ENCODE peak calls at places on chromosomes 7 and 10, in ten cellular contexts. One of them, this sample, is unnamed.

GRCh38 chr7:17941171-17941490 is 837 bp upstream of the SNX13 start:
- DNase-seq in HCT116: no peak
- DNase-seq in kidney epithelial cell: no peak
- DNase-seq in AG10803: no peak
- DNase-seq in WTC11: no peak
- DNase-seq in GM12865: peak
- DNase-seq in tibial nerve: no peak
- DNase-seq in neural crest cell: no peak
- DNase-seq in A549: peak
- DNase-seq in cardiac fibroblast: peak
- DNase-seq in this sample: no peak

GRCh38 chr7:112143567-112143966 is 62.6 kb downstream of the DOCK4 start:
- DNase-seq in HCT116: no peak
- DNase-seq in kidney epithelial cell: no peak
- DNase-seq in AG10803: peak
- DNase-seq in WTC11: no peak
- DNase-seq in GM12865: no peak
- DNase-seq in tibial nerve: no peak
- DNase-seq in neural crest cell: no peak
- DNase-seq in A549: no peak
- DNase-seq in cardiac fibroblast: peak
- DNase-seq in this sample: no peak

GRCh38 chr10:70931168-70931805 is 42.9 kb upstream of the PCBD1 start:
- DNase-seq in HCT116: no peak
- DNase-seq in kidney epithelial cell: peak
- DNase-seq in AG10803: peak
- DNase-seq in WTC11: no peak
- DNase-seq in GM12865: no peak
- DNase-seq in tibial nerve: no peak
- DNase-seq in neural crest cell: no peak
- DNase-seq in A549: no peak
- DNase-seq in cardiac fibroblast: peak
- DNase-seq in this sample: no peak

GRCh38 chr10:107144490-107144889 is 20.0 kb downstream of the SORCS1 start:
- DNase-seq in HCT116: no peak
- DNase-seq in kidney epithelial cell: no peak
- DNase-seq in AG10803: no peak
- DNase-seq in WTC11: peak
- DNase-seq in GM12865: peak
- DNase-seq in tibial nerve: no peak
- DNase-seq in neural crest cell: peak
- DNase-seq in A549: no peak
- DNase-seq in cardiac fibroblast: no peak
- DNase-seq in this sample: no peak

GRCh38 chr7:142391191-142391992 is 133.5 kb upstream of the PRSS58 start:
- DNase-seq in HCT116: peak
- DNase-seq in kidney epithelial cell: no peak
- DNase-seq in AG10803: no peak
- DNase-seq in WTC11: peak
- DNase-seq in GM12865: peak
- DNase-seq in tibial nerve: no peak
- DNase-seq in neural crest cell: no peak
- DNase-seq in A549: no peak
- DNase-seq in cardiac fibroblast: peak
- DNase-seq in this sample: no peak

GRCh38 chr7:24701232-24701898 is 55.9 kb downstream of the GSDME start:
- DNase-seq in HCT116: no peak
- DNase-seq in kidney epithelial cell: peak
- DNase-seq in AG10803: peak
- DNase-seq in WTC11: no peak
- DNase-seq in GM12865: no peak
- DNase-seq in tibial nerve: no peak
- DNase-seq in neural crest cell: no peak
- DNase-seq in A549: no peak
- DNase-seq in cardiac fibroblast: peak
- DNase-seq in this sample: no peak

GRCh38 chr7:142867398-142868187 is 12.7 kb downstream of the EPHB6 start:
- DNase-seq in HCT116: no peak
- DNase-seq in kidney epithelial cell: no peak
- DNase-seq in AG10803: no peak
- DNase-seq in WTC11: no peak
- DNase-seq in GM12865: no peak
- DNase-seq in tibial nerve: no peak
- DNase-seq in neural crest cell: no peak
- DNase-seq in A549: no peak
- DNase-seq in cardiac fibroblast: no peak
- DNase-seq in this sample: no peak

GRCh38 chr10:35854661-35855060 is 212.6 kb upstream of the FZD8 start:
- DNase-seq in HCT116: no peak
- DNase-seq in kidney epithelial cell: no peak
- DNase-seq in AG10803: peak
- DNase-seq in WTC11: no peak
- DNase-seq in GM12865: no peak
- DNase-seq in tibial nerve: no peak
- DNase-seq in neural crest cell: no peak
- DNase-seq in A549: no peak
- DNase-seq in cardiac fibroblast: no peak
- DNase-seq in this sample: no peak

GRCh38 chr7:114944742-114945625 is 23.1 kb downstream of the MDFIC start:
- DNase-seq in HCT116: no peak
- DNase-seq in kidney epithelial cell: no peak
- DNase-seq in AG10803: peak
- DNase-seq in WTC11: peak
- DNase-seq in GM12865: no peak
- DNase-seq in tibial nerve: peak
- DNase-seq in neural crest cell: peak
- DNase-seq in A549: no peak
- DNase-seq in cardiac fibroblast: peak
- DNase-seq in this sample: no peak

GRCh38 chr7:127252736-127253288 is at the start of gene GRM8:
- DNase-seq in HCT116: no peak
- DNase-seq in kidney epithelial cell: no peak
- DNase-seq in AG10803: peak
- DNase-seq in WTC11: peak
- DNase-seq in GM12865: no peak
- DNase-seq in tibial nerve: no peak
- DNase-seq in neural crest cell: peak
- DNase-seq in A549: peak
- DNase-seq in cardiac fibroblast: peak
- DNase-seq in this sample: peak

GRCh38 chr7:42055171-42055570 is 181.8 kb downstream of the GLI3 start:
- DNase-seq in HCT116: no peak
- DNase-seq in kidney epithelial cell: no peak
- DNase-seq in AG10803: no peak
- DNase-seq in WTC11: no peak
- DNase-seq in GM12865: no peak
- DNase-seq in tibial nerve: no peak
- DNase-seq in neural crest cell: no peak
- DNase-seq in A549: no peak
- DNase-seq in cardiac fibroblast: no peak
- DNase-seq in this sample: no peak

GRCh38 chr7:70788276-70788675 is 343.7 kb upstream of the GALNT17 start:
- DNase-seq in HCT116: no peak
- DNase-seq in kidney epithelial cell: no peak
- DNase-seq in AG10803: no peak
- DNase-seq in WTC11: no peak
- DNase-seq in GM12865: no peak
- DNase-seq in tibial nerve: no peak
- DNase-seq in neural crest cell: no peak
- DNase-seq in A549: no peak
- DNase-seq in cardiac fibroblast: no peak
- DNase-seq in this sample: no peak

GRCh38 chr7:157462840-157463239 is 126.0 kb downstream of the DNAJB6 start:
- DNase-seq in HCT116: no peak
- DNase-seq in kidney epithelial cell: no peak
- DNase-seq in AG10803: no peak
- DNase-seq in WTC11: no peak
- DNase-seq in GM12865: no peak
- DNase-seq in tibial nerve: no peak
- DNase-seq in neural crest cell: no peak
- DNase-seq in A549: no peak
- DNase-seq in cardiac fibroblast: no peak
- DNase-seq in this sample: no peak

GRCh38 chr10:87816842-87817178 is 1.2 kb downstream of the ATAD1 start:
- DNase-seq in HCT116: no peak
- DNase-seq in kidney epithelial cell: no peak
- DNase-seq in AG10803: no peak
- DNase-seq in WTC11: no peak
- DNase-seq in GM12865: no peak
- DNase-seq in tibial nerve: no peak
- DNase-seq in neural crest cell: no peak
- DNase-seq in A549: peak
- DNase-seq in cardiac fibroblast: peak
- DNase-seq in this sample: no peak

GRCh38 chr10:33559105-33559504 is 224.6 kb upstream of the NRP1 start:
- DNase-seq in HCT116: no peak
- DNase-seq in kidney epithelial cell: no peak
- DNase-seq in AG10803: peak
- DNase-seq in WTC11: no peak
- DNase-seq in GM12865: peak
- DNase-seq in tibial nerve: no peak
- DNase-seq in neural crest cell: no peak
- DNase-seq in A549: peak
- DNase-seq in cardiac fibroblast: peak
- DNase-seq in this sample: no peak
- TF ChIP-seq CTCF in HCT116: no peak
- TF ChIP-seq CTCF in kidney epithelial cell: no peak
- TF ChIP-seq CTCF in AG10803: peak
- TF ChIP-seq CTCF in WTC11: no peak
- TF ChIP-seq CTCF in GM12865: no peak
- TF ChIP-seq CTCF in tibial nerve: no peak
- TF ChIP-seq CTCF in neural crest cell: no peak
- TF ChIP-seq CTCF in A549: no peak
- TF ChIP-seq CTCF in cardiac fibroblast: peak
- TF ChIP-seq CTCF in this sample: no peak

DNA sequence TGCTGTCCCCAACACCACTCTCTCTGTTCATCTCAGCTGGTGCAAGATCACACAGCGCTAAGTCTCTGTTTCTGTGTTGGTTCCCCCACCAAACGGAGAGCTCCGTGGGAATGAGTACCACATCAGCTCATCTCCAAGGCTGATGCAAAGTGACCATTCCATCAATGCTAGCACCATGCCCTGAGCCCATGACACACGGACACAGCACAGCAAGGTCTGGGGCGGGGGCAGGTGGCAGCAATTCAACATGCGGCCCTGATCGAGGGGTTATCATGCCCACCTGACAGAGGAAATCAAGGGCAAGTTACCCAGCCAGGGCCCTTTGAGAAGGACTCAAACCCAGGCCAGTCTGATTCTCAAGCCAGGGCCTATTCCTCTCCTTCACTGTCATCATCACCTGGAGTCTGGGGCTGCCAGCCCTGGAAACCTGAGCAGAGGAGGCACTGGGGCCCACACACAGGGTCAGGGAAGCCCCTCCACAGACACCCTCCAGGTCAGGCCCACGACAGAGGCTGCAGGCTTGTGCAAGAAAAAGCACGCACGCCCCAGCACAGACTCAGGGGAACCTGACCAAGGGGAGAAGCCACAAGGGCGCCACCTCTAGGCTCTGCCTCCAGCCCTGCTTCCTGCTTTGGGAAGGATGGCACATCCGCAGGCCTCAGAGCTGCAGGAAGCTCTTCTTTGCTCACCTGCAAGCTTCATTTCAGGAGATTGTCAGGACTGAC is 74.8 kb downstream of the GRID1 start:
- DNase-seq in HCT116: no peak
- DNase-seq in kidney epithelial cell: no peak
- DNase-seq in AG10803: no peak
- DNase-seq in WTC11: peak
- DNase-seq in GM12865: no peak
- DNase-seq in tibial nerve: no peak
- DNase-seq in neural crest cell: no peak
- DNase-seq in A549: no peak
- DNase-seq in cardiac fibroblast: no peak
- DNase-seq in this sample: no peak
- TF ChIP-seq CTCF in HCT116: no peak
- TF ChIP-seq CTCF in kidney epithelial cell: no peak
- TF ChIP-seq CTCF in AG10803: no peak
- TF ChIP-seq CTCF in WTC11: no peak
- TF ChIP-seq CTCF in GM12865: no peak
- TF ChIP-seq CTCF in tibial nerve: no peak
- TF ChIP-seq CTCF in neural crest cell: no peak
- TF ChIP-seq CTCF in A549: no peak
- TF ChIP-seq CTCF in cardiac fibroblast: no peak
- TF ChIP-seq CTCF in this sample: no peak

DNA sequence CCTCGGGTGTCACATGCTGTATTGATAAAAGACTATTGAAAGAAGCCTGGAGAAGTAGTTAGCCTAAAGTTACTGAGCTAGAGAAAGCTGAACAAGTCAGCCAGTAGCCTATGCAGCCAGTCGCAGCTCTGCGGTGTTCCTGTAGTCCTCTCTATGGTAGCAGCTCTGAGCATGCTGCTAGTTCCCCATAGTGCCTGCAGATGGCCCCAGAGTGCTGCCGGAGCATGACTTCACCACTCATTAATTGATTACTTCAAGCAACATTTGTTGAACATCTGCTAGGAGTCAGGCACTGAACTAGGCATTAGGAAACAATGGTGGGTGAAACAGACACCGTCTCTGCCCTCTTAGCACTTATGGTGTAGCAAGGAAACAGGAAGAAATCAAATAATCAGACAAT is 422.7 kb downstream of the SORCS3 start:
- DNase-seq in HCT116: peak
- DNase-seq in kidney epithelial cell: peak
- DNase-seq in AG10803: peak
- DNase-seq in WTC11: peak
- DNase-seq in GM12865: peak
- DNase-seq in tibial nerve: no peak
- DNase-seq in neural crest cell: peak
- DNase-seq in A549: peak
- DNase-seq in cardiac fibroblast: no peak
- DNase-seq in this sample: peak
- TF ChIP-seq CTCF in HCT116: peak
- TF ChIP-seq CTCF in kidney epithelial cell: peak
- TF ChIP-seq CTCF in AG10803: peak
- TF ChIP-seq CTCF in WTC11: peak
- TF ChIP-seq CTCF in GM12865: peak
- TF ChIP-seq CTCF in tibial nerve: no peak
- TF ChIP-seq CTCF in neural crest cell: peak
- TF ChIP-seq CTCF in A549: no peak
- TF ChIP-seq CTCF in cardiac fibroblast: no peak
- TF ChIP-seq CTCF in this sample: peak

DNA sequence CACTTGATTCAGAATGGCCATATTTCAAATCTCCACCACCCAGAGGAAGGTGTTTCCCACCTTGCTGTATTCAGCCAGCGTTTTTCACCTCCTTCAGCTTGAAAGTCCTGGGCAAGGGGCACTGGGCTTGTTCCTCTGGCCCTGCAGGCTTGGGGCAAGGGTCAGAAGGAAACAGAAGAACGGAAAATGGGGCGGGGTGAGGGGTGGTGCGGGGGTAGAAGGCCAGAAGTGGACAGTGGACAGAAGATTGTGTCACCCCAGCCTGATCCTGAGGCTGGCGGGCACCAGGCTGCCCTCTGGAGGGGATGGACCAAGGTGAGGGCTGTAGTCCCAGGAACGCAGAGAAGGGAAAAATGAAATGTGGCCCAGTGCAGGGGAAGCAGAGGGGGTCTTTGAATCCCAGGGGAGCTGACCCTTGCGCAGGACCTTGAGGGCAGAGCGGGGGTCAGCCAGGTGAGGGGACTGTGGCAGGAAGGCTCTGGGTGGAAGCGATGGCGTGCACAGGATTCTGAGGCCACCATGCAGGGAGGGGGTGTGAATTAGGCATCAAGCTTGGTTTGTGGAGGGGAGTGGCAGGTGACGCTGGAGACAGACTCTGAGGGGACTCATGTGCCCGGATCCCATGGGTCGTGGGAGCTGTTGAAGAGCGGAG is 23.0 kb downstream of the TMEM120A start:
- DNase-seq in HCT116: no peak
- DNase-seq in kidney epithelial cell: no peak
- DNase-seq in AG10803: no peak
- DNase-seq in WTC11: no peak
- DNase-seq in GM12865: no peak
- DNase-seq in tibial nerve: no peak
- DNase-seq in neural crest cell: no peak
- DNase-seq in A549: no peak
- DNase-seq in cardiac fibroblast: no peak
- DNase-seq in this sample: no peak
- TF ChIP-seq CTCF in HCT116: no peak
- TF ChIP-seq CTCF in kidney epithelial cell: no peak
- TF ChIP-seq CTCF in AG10803: no peak
- TF ChIP-seq CTCF in WTC11: no peak
- TF ChIP-seq CTCF in GM12865: no peak
- TF ChIP-seq CTCF in tibial nerve: no peak
- TF ChIP-seq CTCF in neural crest cell: no peak
- TF ChIP-seq CTCF in A549: no peak
- TF ChIP-seq CTCF in cardiac fibroblast: no peak
- TF ChIP-seq CTCF in this sample: no peak